ENCODE peak calls at places on chromosomes 13 and 19, in eight cellular contexts. M is NCI-H226, Z is left lung, J is HEK293T, B is M059J, S is WTC11, G is ovary, I is fibroblast of lung. X is an unnamed sample.

GRCh38 chr19:53132231-53132991 is at the start of gene ZNF415:
- DNase-seq in M (no peak), Z (peak), J (no peak), B (peak), S (peak), G (peak), I (peak), X (peak)

GRCh38 chr19:38736413-38737280 is 7.6 kb downstream of the CAPN12 start:
- DNase-seq in M (no peak), Z (peak), J (peak), B (no peak), S (peak), G (peak), I (peak), X (no peak)

GRCh38 chr13:75437582-75438318 is 44.2 kb downstream of the TBC1D4 start:
- DNase-seq in M (no peak), Z (no peak), J (peak), B (peak), S (no peak), G (no peak), I (peak), X (no peak)

GRCh38 chr13:110238795-110239194 is 68.2 kb downstream of the COL4A1 start:
- DNase-seq in M (no peak), Z (no peak), J (no peak), B (no peak), S (no peak), G (no peak), I (no peak), X (no peak)

GRCh38 chr13:34942732-34943674 is 933 bp downstream of the NBEA start:
- DNase-seq in M (no peak), Z (peak), J (peak), B (peak), S (peak), G (peak), I (no peak), X (peak)

GRCh38 chr13:20514866-20515265 is 10.8 kb downstream of the CRYL1 start:
- DNase-seq in M (no peak), Z (no peak), J (no peak), B (peak), S (no peak), G (no peak), I (no peak), X (no peak)

GRCh38 chr13:95754069-95754468 is 77.1 kb downstream of the DNAJC3 start:
- DNase-seq in M (no peak), Z (no peak), J (no peak), B (no peak), S (no peak), G (no peak), I (no peak), X (no peak)

GRCh38 chr19:17026041-17026658 is 460 bp downstream of the CPAMD8 start:
- DNase-seq in M (no peak), Z (peak), J (no peak), B (no peak), S (no peak), G (no peak), I (no peak), X (no peak)

GRCh38 chr13:85586422-85586831 is 212.8 kb downstream of the SLITRK6 start:
- DNase-seq in M (peak), Z (no peak), J (no peak), B (peak), S (no peak), G (no peak), I (peak), X (no peak)

GRCh38 chr19:17079710-17080440 is 4.3 kb downstream of the MYO9B start:
- DNase-seq in M (peak), Z (no peak), J (peak), B (peak), S (no peak), G (peak), I (peak), X (peak)

GRCh38 chr19:1590641-1591397 is 1.8 kb downstream of the MBD3 start:
- DNase-seq in M (no peak), Z (no peak), J (no peak), B (no peak), S (peak), G (no peak), I (no peak), X (peak)

GRCh38 chr13:112839347-112840105 is 129.5 kb upstream of the MCF2L start:
- DNase-seq in M (no peak), Z (no peak), J (no peak), B (no peak), S (no peak), G (no peak), I (peak), X (no peak)

GRCh38 chr19:51544038-51544437 is 12.6 kb upstream of the SIGLEC6 start:
- DNase-seq in M (no peak), Z (no peak), J (no peak), B (no peak), S (no peak), G (no peak), I (no peak), X (no peak)